ENCODE peak calls at places on chromosomes 4 and X, in four cellular contexts. One of them, this sample, is unnamed.
A peak's percentile ranks its signal among the peaks of the same experiment; 100 is the strongest.

GRCh38 chr4:13694256-13694655 is 66.7 kb upstream of the BOD1L1 start:
- DNase-seq in breast epithelium: no peak
- DNase-seq in adrenal gland: no peak
- DNase-seq in Peyer's patch: no peak
- DNase-seq in this sample: no peak

GRCh38 chrX:68833448-68833805 is 4.6 kb downstream of the EFNB1 start:
- DNase-seq in breast epithelium: no peak
- DNase-seq in adrenal gland: peak; percentile 2
- DNase-seq in Peyer's patch: peak; percentile 33
- DNase-seq in this sample: no peak

GRCh38 chr4:4853371-4853823 is 6.1 kb upstream of the MSX1 start:
- DNase-seq in breast epithelium: no peak
- DNase-seq in adrenal gland: no peak
- DNase-seq in Peyer's patch: no peak
- DNase-seq in this sample: no peak

GRCh38 chrX:139889760-139890159 is 43.1 kb downstream of the ATP11C start:
- DNase-seq in breast epithelium: no peak
- DNase-seq in adrenal gland: no peak
- DNase-seq in Peyer's patch: no peak
- DNase-seq in this sample: no peak

GRCh38 chrX:20224814-20225487 is 41.8 kb downstream of the RPS6KA3 start:
- DNase-seq in breast epithelium: no peak
- DNase-seq in adrenal gland: no peak
- DNase-seq in Peyer's patch: no peak
- DNase-seq in this sample: no peak

GRCh38 chr4:87497141-87497540 is 32.0 kb downstream of the SPARCL1 start:
- DNase-seq in breast epithelium: no peak
- DNase-seq in adrenal gland: no peak
- DNase-seq in Peyer's patch: no peak
- DNase-seq in this sample: no peak

GRCh38 chrX:106510713-106511411 is 100.9 kb upstream of the RADX start:
- DNase-seq in breast epithelium: no peak
- DNase-seq in adrenal gland: no peak
- DNase-seq in Peyer's patch: no peak
- DNase-seq in this sample: no peak

GRCh38 chr4:181944527-181944926 is 298.7 kb upstream of the TENM3 start:
- DNase-seq in breast epithelium: no peak
- DNase-seq in adrenal gland: no peak
- DNase-seq in Peyer's patch: no peak
- DNase-seq in this sample: no peak

GRCh38 chr4:7392438-7393374 is 42.0 kb downstream of the PSAPL1 start:
- DNase-seq in breast epithelium: peak; percentile 13
- DNase-seq in adrenal gland: peak; percentile 48
- DNase-seq in Peyer's patch: peak; percentile 43
- DNase-seq in this sample: no peak

GRCh38 chrX:37888010-37888409 is 40.6 kb upstream of the DYNLT3 start:
- DNase-seq in breast epithelium: no peak
- DNase-seq in adrenal gland: no peak
- DNase-seq in Peyer's patch: no peak
- DNase-seq in this sample: no peak

GRCh38 chr4:100742045-100742444 is 224.2 kb upstream of the EMCN start:
- DNase-seq in breast epithelium: no peak
- DNase-seq in adrenal gland: no peak
- DNase-seq in Peyer's patch: peak; percentile 44
- DNase-seq in this sample: no peak

GRCh38 chr4:100738388-100739165 is 220.8 kb upstream of the EMCN start:
- DNase-seq in breast epithelium: no peak
- DNase-seq in adrenal gland: peak; percentile 58
- DNase-seq in Peyer's patch: peak; percentile 68
- DNase-seq in this sample: peak; percentile 35

DNA sequence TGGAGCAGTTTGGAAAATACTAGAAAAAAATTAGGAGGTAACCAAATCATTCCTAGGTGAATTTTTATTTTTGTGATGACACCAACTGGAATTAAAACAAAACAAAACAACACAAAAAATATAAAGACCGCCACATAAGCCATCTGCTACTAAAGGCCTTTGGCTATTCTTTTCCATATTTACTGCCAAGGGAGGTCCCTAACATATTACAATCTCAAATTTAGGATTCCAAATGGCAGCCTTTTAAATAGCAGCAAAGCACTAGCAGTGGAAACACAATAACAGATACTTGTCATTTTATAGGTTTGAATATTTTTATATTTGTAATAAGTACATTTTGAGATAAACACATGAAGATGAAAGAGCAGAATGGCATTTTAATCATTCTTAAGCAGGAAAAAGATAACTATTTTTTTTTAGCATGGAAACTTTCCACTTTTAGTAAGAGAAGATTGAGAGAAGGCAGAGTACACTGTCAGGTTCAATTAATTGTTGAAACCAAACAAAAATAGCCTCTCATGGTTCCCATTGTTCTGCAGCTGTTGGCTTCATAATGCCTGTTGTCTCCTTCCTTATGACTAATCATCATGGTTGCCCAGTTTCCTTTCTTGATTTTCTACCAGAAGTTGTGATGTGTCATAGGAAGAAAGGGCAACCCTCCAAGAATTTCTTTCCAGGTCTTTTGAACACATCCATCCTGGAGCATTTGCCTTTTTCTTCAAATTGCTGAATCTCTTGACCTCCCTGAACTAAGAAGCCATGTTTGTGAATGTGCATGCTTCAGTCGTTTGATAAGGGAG is 219.0 kb upstream of the EMCN start:
- DNase-seq in breast epithelium: no peak
- DNase-seq in adrenal gland: no peak
- DNase-seq in Peyer's patch: no peak
- DNase-seq in this sample: no peak
- H3K27ac ChIP-seq in breast epithelium: no peak overlapping the region
- H3K27ac ChIP-seq in adrenal gland: no peak overlapping the region
- H3K27ac ChIP-seq in Peyer's patch: no peak overlapping the region
- H3K27ac ChIP-seq in this sample: no peak overlapping the region

GRCh38 chr4:1899149-1900086 is 28.2 kb downstream of the NSD2 start:
- DNase-seq in breast epithelium: peak; percentile 40
- DNase-seq in adrenal gland: peak; percentile 89
- DNase-seq in Peyer's patch: peak; percentile 89
- DNase-seq in this sample: peak; percentile 76
- TF ChIP-seq POLR2A in breast epithelium: no peak
- TF ChIP-seq POLR2A in adrenal gland: no peak
- TF ChIP-seq POLR2A in Peyer's patch: no peak
- TF ChIP-seq POLR2A in this sample: no peak

DNA sequence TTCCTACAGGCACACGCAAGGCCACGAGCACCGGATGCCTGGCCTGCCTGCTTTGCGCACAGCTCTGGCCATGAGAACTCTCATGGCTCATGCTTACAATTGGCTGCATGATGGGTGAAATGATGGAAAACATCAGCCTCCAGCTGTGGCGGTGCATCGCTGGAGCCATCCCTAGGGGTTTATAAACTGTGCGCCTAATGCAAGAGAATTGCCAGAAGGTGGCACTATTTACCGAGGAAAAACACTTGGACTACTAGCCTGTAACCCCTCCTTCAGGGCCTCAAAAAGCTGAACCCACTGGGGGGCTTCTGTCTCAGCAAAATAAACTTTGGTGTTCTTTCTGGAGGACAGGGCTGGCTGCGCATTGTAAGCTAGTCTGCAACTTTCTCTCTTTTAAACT is 51.9 kb downstream of the PHKA2 start:
- DNase-seq in breast epithelium: no peak
- DNase-seq in adrenal gland: no peak
- DNase-seq in Peyer's patch: no peak
- DNase-seq in this sample: no peak
- TF ChIP-seq CTCF in breast epithelium: no peak
- TF ChIP-seq CTCF in adrenal gland: peak; percentile 28
- TF ChIP-seq CTCF in Peyer's patch: no peak
- TF ChIP-seq CTCF in this sample: peak; percentile 30

GRCh38 chr4:120843840-120844527 is 78.5 kb downstream of the PRDM5 start:
- DNase-seq in breast epithelium: no peak
- DNase-seq in adrenal gland: no peak
- DNase-seq in Peyer's patch: peak; percentile 61
- DNase-seq in this sample: peak; percentile 58
- H3K27ac ChIP-seq in breast epithelium: no peak overlapping the region
- H3K27ac ChIP-seq in adrenal gland: no peak overlapping the region
- H3K27ac ChIP-seq in Peyer's patch: no peak overlapping the region
- H3K27ac ChIP-seq in this sample: no peak overlapping the region

GRCh38 chr4:142248946-142249345 is 597.2 kb downstream of the INPP4B start:
- DNase-seq in breast epithelium: no peak
- DNase-seq in adrenal gland: no peak
- DNase-seq in Peyer's patch: no peak
- DNase-seq in this sample: no peak
- TF ChIP-seq POLR2A in breast epithelium: no peak
- TF ChIP-seq POLR2A in adrenal gland: no peak
- TF ChIP-seq POLR2A in Peyer's patch: no peak
- TF ChIP-seq POLR2A in this sample: no peak

DNA sequence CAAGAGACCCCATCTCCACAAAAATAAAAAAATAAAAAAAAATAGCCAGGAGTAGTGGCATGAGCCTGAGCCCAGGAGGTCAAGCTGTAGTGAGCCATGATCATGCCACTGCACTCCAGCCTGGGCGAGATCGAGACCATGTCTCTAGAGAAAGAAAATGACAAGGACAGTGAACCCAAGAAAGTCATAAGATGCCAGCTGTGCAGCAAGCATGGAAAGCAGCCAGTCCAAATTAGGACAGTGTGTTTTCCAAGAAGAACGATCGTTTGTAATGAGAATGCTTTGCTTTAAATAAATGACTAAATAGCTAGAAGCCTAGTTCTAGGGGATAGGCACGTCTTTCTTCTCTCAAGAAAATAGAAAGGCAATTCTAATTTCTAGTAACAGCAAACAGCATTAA is 58.4 kb upstream of the MSANTD1 start:
- DNase-seq in breast epithelium: no peak
- DNase-seq in adrenal gland: no peak
- DNase-seq in Peyer's patch: no peak
- DNase-seq in this sample: no peak
- TF ChIP-seq CTCF in breast epithelium: no peak
- TF ChIP-seq CTCF in adrenal gland: no peak
- TF ChIP-seq CTCF in Peyer's patch: no peak
- TF ChIP-seq CTCF in this sample: no peak

DNA sequence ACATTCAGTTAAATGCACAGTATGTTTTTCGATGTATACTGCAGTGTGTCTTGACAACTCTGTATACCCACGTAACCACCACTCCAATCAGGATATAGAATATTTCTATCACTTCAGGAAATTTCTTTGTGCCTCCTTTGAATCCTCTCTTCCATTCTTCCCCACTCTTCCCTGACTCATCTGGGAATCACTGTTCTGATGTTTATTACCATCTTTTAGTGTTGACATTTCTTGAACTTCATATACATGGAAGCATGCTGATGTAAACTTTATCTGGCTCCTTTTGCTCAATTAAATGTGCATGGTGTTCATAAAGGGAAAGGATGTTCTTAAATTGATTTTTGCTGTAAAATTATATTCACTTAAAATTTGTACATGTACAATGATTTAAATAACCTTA is 319.9 kb downstream of the PCDH7 start:
- DNase-seq in breast epithelium: no peak
- DNase-seq in adrenal gland: no peak
- DNase-seq in Peyer's patch: no peak
- DNase-seq in this sample: no peak
- H3K27ac ChIP-seq in breast epithelium: no peak overlapping the region
- H3K27ac ChIP-seq in adrenal gland: no peak overlapping the region
- H3K27ac ChIP-seq in Peyer's patch: no peak overlapping the region
- H3K27ac ChIP-seq in this sample: no peak overlapping the region

DNA sequence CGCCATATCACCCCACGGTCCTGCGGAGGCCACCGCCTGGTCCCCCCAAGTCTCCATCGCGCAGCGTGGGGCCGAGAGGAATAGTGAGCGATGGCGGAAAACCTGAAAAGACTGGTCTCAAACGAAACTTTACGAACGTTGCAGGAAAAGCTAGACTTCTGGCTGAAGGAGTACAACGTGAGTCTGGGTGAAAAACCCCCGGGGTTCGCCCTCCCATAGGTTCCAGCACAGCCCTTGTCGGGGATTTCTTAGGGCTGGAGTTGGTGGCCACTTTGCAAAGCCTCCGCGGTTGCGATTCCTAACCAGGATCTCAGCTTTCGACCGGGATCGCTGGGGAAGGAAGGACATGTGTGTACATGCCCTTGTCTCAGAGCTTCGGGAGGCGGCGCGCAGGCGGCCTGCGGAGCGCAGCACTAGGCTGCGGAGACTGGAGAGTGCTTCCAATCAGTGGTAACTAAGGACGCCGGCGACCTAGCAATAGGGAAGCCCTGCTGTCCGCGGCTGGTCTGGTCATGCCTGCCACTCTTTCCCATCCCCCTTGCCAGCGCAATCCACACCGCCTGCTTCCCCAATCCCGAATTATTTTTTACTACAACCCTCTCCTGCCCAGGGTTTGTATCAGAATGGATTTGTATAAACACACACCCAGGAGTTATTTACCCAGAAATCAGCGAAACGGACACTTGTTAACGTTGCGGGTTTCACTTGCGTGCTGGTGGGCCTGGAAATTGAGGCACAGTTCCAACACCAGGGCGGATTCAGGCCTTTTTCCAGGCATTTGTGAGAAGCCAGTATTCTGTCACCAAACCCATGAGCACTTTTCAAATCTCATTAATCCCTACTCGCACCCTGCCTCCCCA is 741 bp downstream of the SPATA18 start:
- DNase-seq in breast epithelium: peak; percentile 76
- DNase-seq in adrenal gland: peak; percentile 87
- DNase-seq in Peyer's patch: peak; percentile 78
- DNase-seq in this sample: peak; percentile 82
- TF ChIP-seq POLR2A in breast epithelium: no peak
- TF ChIP-seq POLR2A in adrenal gland: peak; percentile 46
- TF ChIP-seq POLR2A in Peyer's patch: no peak
- TF ChIP-seq POLR2A in this sample: no peak

GRCh38 chr4:172666711-172667368 is 501.8 kb upstream of the GALNT7 start:
- DNase-seq in breast epithelium: no peak
- DNase-seq in adrenal gland: no peak
- DNase-seq in Peyer's patch: no peak
- DNase-seq in this sample: no peak
- TF ChIP-seq CTCF in breast epithelium: no peak
- TF ChIP-seq CTCF in adrenal gland: no peak
- TF ChIP-seq CTCF in Peyer's patch: no peak
- TF ChIP-seq CTCF in this sample: no peak

This sample was measured in transverse colon.